ENCODE peak calls at places on chromosomes 5 and 9, in eight cellular contexts. T is Peyer's patch, N is gastrocnemius medialis, G is A673, C is transverse colon, J is PC-3, U is colonic mucosa, M is left lung. V is an unnamed sample.
A peak's percentile ranks its signal among the peaks of the same experiment; 100 is the strongest.

GRCh38 chr9:81083821-81084512 is 605.4 kb downstream of the TLE1 start:
- DNase-seq in T (no peak), N (no peak), G (no peak), C (no peak), J (peak; percentile 59), U (no peak), M (no peak), V (peak; percentile 68)

GRCh38 chr5:72067682-72068470 is 39.4 kb upstream of the MAP1B start:
- DNase-seq in T (no peak), N (no peak), G (no peak), C (no peak), J (peak; percentile 79), U (no peak), M (no peak), V (peak; percentile 82)

GRCh38 chr9:111034573-111035539 is 3.4 kb downstream of the LPAR1 start:
- DNase-seq in T (no peak), N (no peak), G (no peak), C (no peak), J (peak; percentile 26), U (no peak), M (no peak), V (no peak)

GRCh38 chr5:16866795-16867584 is 69.1 kb downstream of the MYO10 start:
- DNase-seq in T (no peak), N (no peak), G (peak; percentile 63), C (peak; percentile 36), J (no peak), U (no peak), M (no peak), V (peak; percentile 63)

GRCh38 chr5:174729075-174729680 is 4.8 kb downstream of the MSX2 start:
- DNase-seq in T (no peak), N (no peak), G (no peak), C (no peak), J (no peak), U (no peak), M (no peak), V (no peak)

GRCh38 chr9:31745886-31746285 is 638.6 kb upstream of the ACO1 start:
- DNase-seq in T (no peak), N (no peak), G (no peak), C (no peak), J (no peak), U (no peak), M (no peak), V (no peak)

GRCh38 chr9:93054758-93055704 is 3.5 kb upstream of the SUSD3 start:
- DNase-seq in T (no peak), N (no peak), G (no peak), C (no peak), J (no peak), U (no peak), M (no peak), V (no peak)

GRCh38 chr9:94078086-94078485 is 6.2 kb upstream of the PTPDC1 start:
- DNase-seq in T (no peak), N (no peak), G (no peak), C (no peak), J (no peak), U (no peak), M (no peak), V (no peak)

GRCh38 chr5:135964670-135965320 is 10.0 kb upstream of the LECT2 start:
- DNase-seq in T (no peak), N (no peak), G (no peak), C (no peak), J (no peak), U (no peak), M (no peak), V (no peak)

DNA sequence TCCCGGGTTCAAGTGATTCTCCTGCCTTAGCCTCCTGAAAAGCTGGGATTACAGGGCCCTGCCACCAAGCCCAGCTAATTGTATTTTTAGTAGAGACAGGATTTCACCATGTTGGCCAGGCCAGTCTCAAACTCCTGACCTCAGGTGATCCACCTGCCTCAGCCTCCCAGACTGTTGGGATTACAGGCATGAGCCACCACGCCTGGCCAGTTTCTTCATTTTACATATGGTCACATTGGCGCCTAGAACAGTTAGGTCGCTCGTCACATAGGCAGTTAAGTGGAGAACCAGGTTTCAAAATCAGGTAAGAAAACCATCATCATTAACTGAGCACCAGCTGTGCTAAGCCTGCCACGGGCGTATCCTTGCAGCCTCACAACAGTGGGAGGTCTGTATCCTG is 36.1 kb downstream of the OLFML2A start:
- DNase-seq in T (no peak), N (no peak), G (no peak), C (no peak), J (no peak), U (no peak), M (no peak), V (no peak)
- H3K27ac ChIP-seq in T (peak overlapping the region; percentile 41), N (no peak overlapping the region), G (no peak overlapping the region), C (peak overlapping the region; percentile 13), J (peak overlapping the region; percentile 42), U (no peak overlapping the region), M (no peak overlapping the region), V (peak overlapping the region; percentile 94)

GRCh38 chr5:157903117-157903450 is 44.1 kb upstream of the CLINT1 start:
- DNase-seq in T (no peak), N (no peak), G (no peak), C (no peak), J (no peak), U (no peak), M (no peak), V (no peak)
- H3K4me3 ChIP-seq in T (no peak overlapping the region), N (no peak overlapping the region), G (no peak overlapping the region), C (no peak overlapping the region), J (no peak overlapping the region), U (no peak overlapping the region), M (no peak overlapping the region), V (no peak overlapping the region)

DNA sequence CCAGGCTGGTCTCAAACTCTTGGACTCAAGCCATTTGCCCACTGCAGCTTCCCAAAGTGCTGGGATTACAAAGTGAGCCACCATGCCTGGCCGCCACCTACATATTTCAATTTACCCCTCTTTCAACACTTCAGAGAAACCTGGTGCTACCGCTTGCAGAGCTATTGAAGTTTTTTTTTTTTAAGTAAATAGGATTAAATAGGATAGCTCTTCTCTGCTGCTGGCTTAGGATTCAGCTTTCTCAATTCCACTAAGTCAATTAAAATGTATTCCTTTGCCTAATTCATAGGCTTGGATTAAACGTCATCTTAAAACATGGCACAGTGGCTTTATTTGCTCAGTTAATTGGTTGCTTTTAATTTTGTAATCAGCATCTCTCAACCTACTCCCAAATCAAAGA is 41.0 kb downstream of the KIAA1191 start:
- DNase-seq in T (no peak), N (no peak), G (peak; percentile 3), C (no peak), J (no peak), U (no peak), M (no peak), V (no peak)
- TF ChIP-seq CTCF in T (no peak), N (no peak), G (no peak), C (no peak), J (no peak), U (no peak), M (no peak), V (no peak)

DNA sequence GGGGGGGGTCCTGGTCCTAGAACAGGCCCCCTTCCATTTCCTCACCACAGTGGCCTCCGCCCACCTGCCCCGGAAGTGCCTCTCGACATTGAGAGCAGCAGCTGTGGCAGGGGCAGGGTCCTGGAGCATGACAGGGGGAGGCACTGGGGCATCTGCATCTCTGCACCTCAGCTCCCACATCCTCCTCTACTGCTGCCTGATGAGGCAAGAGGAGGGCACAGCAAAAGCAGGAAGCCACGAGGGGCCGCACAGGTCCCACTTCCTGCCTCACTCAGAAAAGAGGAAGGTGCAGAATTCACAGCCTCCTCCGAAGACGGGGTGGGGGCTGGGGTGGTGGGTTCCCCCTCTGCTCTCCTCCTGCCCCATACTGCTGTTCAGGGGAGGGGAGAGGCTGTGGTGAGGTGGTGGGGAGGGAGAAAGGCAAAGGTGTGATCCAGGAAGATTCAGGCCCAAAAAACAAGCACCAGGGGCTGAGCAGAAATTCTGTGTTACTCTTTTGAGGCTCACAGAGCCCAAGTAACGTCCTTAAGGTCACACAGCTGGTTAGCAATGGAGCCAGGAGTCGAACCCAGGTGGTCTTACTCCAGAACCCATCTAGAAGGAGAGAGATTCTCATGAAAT is 14.7 kb downstream of the AKNA start:
- DNase-seq in T (peak; percentile 98), N (no peak), G (no peak), C (peak; percentile 83), J (no peak), U (peak; percentile 58), M (peak; percentile 87), V (no peak)
- H3K27ac ChIP-seq in T (peak overlapping the region; percentile 76), N (no peak overlapping the region), G (no peak overlapping the region), C (peak overlapping the region; percentile 79), J (peak overlapping the region; percentile 92), U (peak overlapping the region; percentile 65), M (peak overlapping the region; percentile 41), V (no peak overlapping the region)

GRCh38 chr5:76874088-76874581 is 24.3 kb downstream of the S100Z start:
- DNase-seq in T (peak; percentile 25), N (no peak), G (no peak), C (no peak), J (no peak), U (no peak), M (no peak), V (no peak)
- H3K4me3 ChIP-seq in T (peak overlapping the region; percentile 15), N (no peak overlapping the region), G (no peak overlapping the region), C (no peak overlapping the region), J (no peak overlapping the region), U (no peak overlapping the region), M (no peak overlapping the region), V (no peak overlapping the region)

GRCh38 chr5:38997579-38997978 is 76.6 kb downstream of the RICTOR start:
- DNase-seq in T (no peak), N (no peak), G (no peak), C (no peak), J (no peak), U (no peak), M (no peak), V (no peak)

GRCh38 chr5:38996123-38996522 is 78.1 kb downstream of the RICTOR start:
- DNase-seq in T (no peak), N (no peak), G (no peak), C (no peak), J (no peak), U (no peak), M (no peak), V (no peak)

GRCh38 chr5:38999037-38999436 is 75.2 kb downstream of the RICTOR start:
- DNase-seq in T (no peak), N (no peak), G (no peak), C (no peak), J (no peak), U (no peak), M (no peak), V (no peak)

DNA sequence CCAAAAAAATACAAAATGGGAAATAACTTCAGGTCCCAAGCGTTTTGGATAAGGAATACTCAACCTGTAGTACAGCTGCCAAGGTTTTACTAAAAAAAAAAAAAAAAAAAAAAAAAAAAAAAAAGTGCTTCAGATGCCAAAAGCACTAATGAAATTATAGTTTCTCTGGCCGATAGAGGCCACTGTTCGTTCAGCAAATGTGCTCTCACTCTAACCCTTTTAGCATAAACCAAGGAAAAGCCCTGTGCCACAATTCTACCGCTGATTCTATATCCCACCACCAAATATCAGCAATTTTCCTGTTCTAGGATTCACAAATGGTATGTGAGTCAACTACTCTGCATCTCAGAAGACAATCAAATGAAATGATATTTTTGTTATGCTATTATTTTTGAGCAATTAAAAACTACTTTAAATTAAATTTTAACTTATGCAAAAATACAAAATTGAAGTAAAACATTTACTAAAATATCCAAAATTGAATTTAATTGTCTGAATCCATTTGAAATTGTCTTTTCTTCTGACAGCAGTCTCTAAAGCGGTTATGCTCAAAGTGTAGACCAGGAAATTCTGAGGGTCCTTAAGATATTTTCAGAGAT is 79.8 kb downstream of the RICTOR start:
- DNase-seq in T (no peak), N (no peak), G (peak; percentile 74), C (peak; percentile 25), J (peak; percentile 89), U (peak; percentile 26), M (no peak), V (peak; percentile 70)
- TF ChIP-seq CTCF in T (no peak), N (no peak), G (peak; percentile 56), C (peak; percentile 52), J (peak; percentile 82), U (peak; percentile 33), M (peak; percentile 22), V (peak; percentile 67)

V was measured in brain microvascular endothelial cell.